ENCODE peak calls at places on chromosomes 7 and 10, in eight cellular contexts. A, R, F, X, M, Q, D and U are unnamed samples.

GRCh38 chr7:303884-304573 is 14.1 kb downstream of the FOXL3 start:
- DNase-seq in M (no peak), R (no peak), D (no peak), X (no peak), F (no peak), Q (no peak), A (no peak), U (no peak)

GRCh38 chr7:40507166-40507565 is 372.4 kb downstream of the SUGCT start:
- DNase-seq in X (no peak), F (no peak), A (peak; percentile 48), D (no peak), R (no peak), M (no peak), Q (no peak), U (peak; percentile 50)

GRCh38 chr7:128743112-128743772 is 4.1 kb downstream of the CALU start:
- DNase-seq in X (no peak), A (peak; percentile 4), R (no peak), F (no peak), M (no peak), D (no peak), Q (no peak), U (no peak)

GRCh38 chr7:36863901-36864701 is 139.8 kb upstream of the AOAH start:
- DNase-seq in X (no peak), M (no peak), R (no peak), A (no peak), D (no peak), F (no peak), Q (no peak), U (no peak)

GRCh38 chr7:29843106-29843505 is 36.8 kb downstream of the WIPF3 start:
- DNase-seq in D (no peak), R (no peak), Q (no peak), X (no peak), A (no peak), F (no peak), M (no peak), U (no peak)

GRCh38 chr10:498760-499435 is 190.6 kb downstream of the DIP2C start:
- DNase-seq in F (no peak), D (no peak), R (no peak), M (no peak), X (no peak), A (no peak), Q (no peak), U (no peak)

GRCh38 chr7:98679741-98680140 is 62.7 kb downstream of the NPTX2 start:
- DNase-seq in A (no peak), X (no peak), Q (no peak), F (no peak), R (no peak), D (no peak), M (no peak), U (no peak)

GRCh38 chr7:47488969-47489342 is 93.0 kb downstream of the TNS3 start:
- DNase-seq in M (no peak), R (no peak), Q (no peak), D (no peak), F (no peak), X (no peak), A (no peak), U (no peak)

GRCh38 chr10:33216661-33217427 is 117.6 kb downstream of the NRP1 start:
- DNase-seq in F (no peak), R (no peak), M (peak; percentile 90), A (no peak), D (no peak), Q (no peak), X (peak; percentile 27), U (no peak)

GRCh38 chr7:117007285-117007684 is 54.0 kb downstream of the ST7 start:
- DNase-seq in D (no peak), X (no peak), R (no peak), F (no peak), A (no peak), Q (no peak), M (no peak), U (no peak)

GRCh38 chr7:14761506-14762296 is 140.8 kb downstream of the DGKB start:
- DNase-seq in X (peak; percentile 70), D (no peak), Q (no peak), M (peak; percentile 73), R (no peak), A (no peak), F (no peak), U (no peak)

GRCh38 chr7:30162622-30163124 is 27.9 kb downstream of the MTURN start:
- DNase-seq in F (no peak), R (no peak), X (peak; percentile 74), A (no peak), M (peak; percentile 69), Q (no peak), D (no peak), U (no peak)

GRCh38 chr7:150358433-150358832 is 10.2 kb upstream of the REPIN1 start:
- DNase-seq in D (no peak), R (no peak), X (no peak), F (no peak), A (no peak), Q (no peak), M (no peak), U (no peak)

GRCh38 chr7:17560516-17560915 is 262.1 kb downstream of the AHR start:
- DNase-seq in F (no peak), D (no peak), R (no peak), X (no peak), M (peak; percentile 43), A (no peak), Q (no peak), U (no peak)

GRCh38 chr10:12973149-12973718 is 28.3 kb downstream of the CCDC3 start:
- DNase-seq in X (no peak), A (no peak), F (no peak), R (no peak), M (no peak), Q (no peak), D (no peak), U (no peak)

GRCh38 chr7:351256-351655 is 61.3 kb downstream of the FOXL3 start:
- DNase-seq in X (no peak), Q (peak; percentile 76), R (no peak), M (no peak), F (no peak), A (no peak), D (peak; percentile 31), U (peak; percentile 28)

GRCh38 chr10:76082956-76083355 is 651.5 kb downstream of the LRMDA start:
- DNase-seq in R (no peak), X (peak; percentile 22), F (no peak), Q (no peak), M (peak; percentile 94), D (no peak), A (peak; percentile 3), U (peak; percentile 9)